ENCODE peak calls at places on chromosome 14, in four cellular contexts. F is right atrium auricular region, Z is SJSA1, G is astrocyte. T is an unnamed sample.

GRCh38 chr14:63800083-63800482 is 52.7 kb upstream of the SYNE2 start:
- DNase-seq in F (no peak), Z (no peak), G (no peak), T (no peak)

GRCh38 chr14:88245321-88245720 is 77.7 kb downstream of the KCNK10 start:
- DNase-seq in F (no peak), Z (no peak), G (no peak), T (no peak)

GRCh38 chr14:60488175-60488574 is 2.3 kb upstream of the C14orf39 start:
- DNase-seq in F (no peak), Z (no peak), G (no peak), T (no peak)

GRCh38 chr14:67285876-67286452 is 44.7 kb downstream of the PALS1 start:
- DNase-seq in F (no peak), Z (peak; percentile 21), G (peak; percentile 27), T (no peak)

GRCh38 chr14:65195042-65195719 is 92.9 kb upstream of the MAX start:
- DNase-seq in F (no peak), Z (no peak), G (no peak), T (no peak)

GRCh38 chr14:68027276-68027675 is 207.7 kb downstream of the RAD51B start:
- DNase-seq in F (no peak), Z (no peak), G (peak; percentile 48), T (no peak)

GRCh38 chr14:66476964-66477363 is 9.2 kb upstream of the CCDC196 start:
- DNase-seq in F (no peak), Z (no peak), G (peak; percentile 16), T (no peak)

GRCh38 chr14:55701638-55702037 is 121.6 kb downstream of the KTN1 start:
- DNase-seq in F (no peak), Z (no peak), G (peak; percentile 82), T (no peak)

GRCh38 chr14:33933386-33933934 is 17.4 kb downstream of the EGLN3 start:
- DNase-seq in F (no peak), Z (no peak), G (no peak), T (no peak)

GRCh38 chr14:74552623-74553022 is 59.1 kb downstream of the ISCA2 start:
- DNase-seq in F (peak; percentile 84), Z (no peak), G (no peak), T (peak; percentile 89)

GRCh38 chr14:105085766-105086165 is 20.5 kb upstream of the GPR132 start:
- DNase-seq in F (no peak), Z (no peak), G (no peak), T (no peak)

GRCh38 chr14:74735113-74735512 is 22.2 kb downstream of the FCF1 start:
- DNase-seq in F (no peak), Z (no peak), G (no peak), T (no peak)

GRCh38 chr14:88251650-88252049 is 71.4 kb downstream of the KCNK10 start:
- DNase-seq in F (no peak), Z (no peak), G (no peak), T (no peak)

GRCh38 chr14:28412076-28412475 is 354.5 kb upstream of the FOXG1 start:
- DNase-seq in F (no peak), Z (no peak), G (no peak), T (no peak)

GRCh38 chr14:22871962-22872832 is 657 bp downstream of the LRP10 start:
- DNase-seq in F (peak; percentile 91), Z (peak; percentile 75), G (peak; percentile 78), T (peak; percentile 75)

GRCh38 chr14:71006200-71006563 is 98.9 kb downstream of the PCNX1 start:
- DNase-seq in F (no peak), Z (no peak), G (peak; percentile 20), T (no peak)

GRCh38 chr14:38553586-38553985 is 297.7 kb upstream of the CLEC14A start:
- DNase-seq in F (no peak), Z (no peak), G (peak; percentile 88), T (no peak)

GRCh38 chr14:33556382-33557121 is 394.3 kb downstream of the EGLN3 start:
- DNase-seq in F (no peak), Z (no peak), G (peak; percentile 52), T (no peak)

GRCh38 chr14:74951443-74952194 is 3.8 kb downstream of the PGF start:
- DNase-seq in F (no peak), Z (no peak), G (no peak), T (no peak)

GRCh38 chr14:57287745-57288144 is 19.0 kb downstream of the AP5M1 start:
- DNase-seq in F (no peak), Z (no peak), G (no peak), T (no peak)

GRCh38 chr14:104684449-104684821 is 5.0 kb upstream of the INF2 start:
- DNase-seq in F (no peak), Z (no peak), G (no peak), T (no peak)

GRCh38 chr14:65720171-65720570 is 307.6 kb downstream of the FUT8 start:
- DNase-seq in F (no peak), Z (no peak), G (no peak), T (no peak)

GRCh38 chr14:69671365-69672050 is 60.1 kb downstream of the SUSD6 start:
- DNase-seq in F (no peak), Z (no peak), G (no peak), T (no peak)

GRCh38 chr14:69615471-69616407 is 4.3 kb downstream of the SUSD6 start:
- DNase-seq in F (peak; percentile 77), Z (peak; percentile 59), G (peak; percentile 78), T (no peak)

GRCh38 chr14:65949711-65950516 is 536.3 kb upstream of the CCDC196 start:
- DNase-seq in F (no peak), Z (no peak), G (peak; percentile 48), T (peak; percentile 65)

GRCh38 chr14:96631621-96632362 is 129.6 kb downstream of the PAPOLA start:
- DNase-seq in F (peak; percentile 50), Z (no peak), G (no peak), T (no peak)

GRCh38 chr14:55739967-55740707 is 160.1 kb downstream of the KTN1 start:
- DNase-seq in F (no peak), Z (no peak), G (no peak), T (no peak)

GRCh38 chr14:32298346-32298745 is 30.8 kb upstream of the AKAP6 start:
- DNase-seq in F (no peak), Z (no peak), G (no peak), T (no peak)

GRCh38 chr14:101577221-101577909 is 16.1 kb downstream of the DIO3 start:
- DNase-seq in F (no peak), Z (no peak), G (no peak), T (no peak)

GRCh38 chr14:39873793-39874192 is 441.6 kb upstream of the FBXO33 start:
- DNase-seq in F (no peak), Z (no peak), G (no peak), T (no peak)

GRCh38 chr14:92994942-92995341 is 72.0 kb downstream of the CHGA start:
- DNase-seq in F (no peak), Z (no peak), G (no peak), T (peak; percentile 49)

GRCh38 chr14:48937796-48938195 is 648.4 kb downstream of the RPS29 start:
- DNase-seq in F (no peak), Z (no peak), G (peak; percentile 64), T (no peak)

GRCh38 chr14:55965851-55966250 is 152.4 kb upstream of the PELI2 start:
- DNase-seq in F (no peak), Z (no peak), G (peak; percentile 87), T (no peak)

GRCh38 chr14:58151701-58152568 is at the start of gene ARMH4:
- DNase-seq in F (peak; percentile 81), Z (peak; percentile 46), G (peak; percentile 73), T (peak; percentile 96)

GRCh38 chr14:47278233-47278842 is 397.1 kb downstream of the MDGA2 start:
- DNase-seq in F (no peak), Z (no peak), G (peak; percentile 8), T (no peak)

DNA sequence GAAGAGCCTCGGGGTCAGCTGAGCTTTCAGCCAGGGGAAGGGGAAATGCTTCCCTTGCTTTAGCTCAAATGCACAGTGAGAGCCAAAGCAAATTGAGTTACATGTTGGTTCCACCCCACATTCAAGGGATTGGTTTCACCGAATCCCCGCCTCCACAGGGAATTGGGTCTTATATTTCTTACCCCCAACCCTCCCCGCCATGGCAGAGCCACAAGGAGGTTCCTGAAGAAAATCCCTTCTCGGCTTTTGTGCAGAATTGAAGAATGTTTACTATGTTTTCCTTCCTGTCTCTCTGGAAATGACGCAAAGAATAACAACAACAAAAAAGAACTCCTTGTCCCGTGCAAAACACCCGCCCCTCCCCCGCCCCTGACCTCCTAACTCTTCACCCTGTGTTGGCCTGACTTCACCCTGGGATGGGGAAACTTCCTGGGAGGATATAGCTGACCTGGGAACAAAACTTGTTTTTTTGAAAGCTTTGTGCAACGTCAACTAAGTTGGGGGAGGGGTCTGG is 21.9 kb upstream of the CIPC start:
- DNase-seq in F (peak; percentile 95), Z (no peak), G (no peak), T (peak; percentile 92)
- H3K27ac ChIP-seq in F (peak overlapping the region; percentile 90), Z (no peak overlapping the region), G (no peak overlapping the region), T (peak overlapping the region; percentile 94)

DNA sequence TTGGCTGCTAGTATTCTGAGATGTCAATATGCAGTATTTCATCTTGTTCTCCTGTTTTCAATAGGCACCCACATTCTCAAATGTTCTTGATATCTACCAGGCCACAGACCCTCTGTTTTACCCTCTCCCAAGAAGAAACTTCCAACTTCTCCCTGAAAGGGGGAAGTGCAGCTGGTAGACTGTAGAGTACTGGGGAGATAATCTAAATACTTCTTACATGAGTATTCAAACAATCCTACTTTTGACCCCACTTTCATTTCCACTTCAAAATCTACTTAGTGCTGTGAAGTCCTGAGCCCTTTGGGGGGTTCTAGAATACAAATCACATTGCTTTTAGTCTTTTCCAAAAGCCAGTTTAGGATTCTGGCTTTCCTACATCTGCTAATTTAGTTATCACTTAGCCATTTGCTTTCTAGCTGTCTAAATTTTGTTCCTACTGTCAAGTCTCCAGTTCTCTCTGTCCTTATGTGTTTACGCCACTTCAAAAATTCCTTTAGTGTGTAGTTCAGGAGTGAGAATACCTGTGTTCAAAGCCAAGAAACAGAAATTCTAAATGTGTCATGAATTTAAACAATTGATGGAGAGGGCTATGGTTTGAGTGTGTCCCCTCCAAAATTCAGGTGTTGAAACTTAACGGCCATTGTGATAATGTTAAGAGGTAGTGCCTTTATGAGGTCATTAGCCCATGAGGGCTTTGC is 11.2 kb upstream of the CATSPERB start:
- DNase-seq in F (no peak), Z (no peak), G (no peak), T (no peak)
- H3K27ac ChIP-seq in F (no peak overlapping the region), Z (no peak overlapping the region), G (no peak overlapping the region), T (no peak overlapping the region)

GRCh38 chr14:49997991-49998390 is 105.1 kb downstream of the ARF6 start:
- DNase-seq in F (no peak), Z (no peak), G (no peak), T (no peak)
- H3K27ac ChIP-seq in F (no peak overlapping the region), Z (no peak overlapping the region), G (no peak overlapping the region), T (no peak overlapping the region)

DNA sequence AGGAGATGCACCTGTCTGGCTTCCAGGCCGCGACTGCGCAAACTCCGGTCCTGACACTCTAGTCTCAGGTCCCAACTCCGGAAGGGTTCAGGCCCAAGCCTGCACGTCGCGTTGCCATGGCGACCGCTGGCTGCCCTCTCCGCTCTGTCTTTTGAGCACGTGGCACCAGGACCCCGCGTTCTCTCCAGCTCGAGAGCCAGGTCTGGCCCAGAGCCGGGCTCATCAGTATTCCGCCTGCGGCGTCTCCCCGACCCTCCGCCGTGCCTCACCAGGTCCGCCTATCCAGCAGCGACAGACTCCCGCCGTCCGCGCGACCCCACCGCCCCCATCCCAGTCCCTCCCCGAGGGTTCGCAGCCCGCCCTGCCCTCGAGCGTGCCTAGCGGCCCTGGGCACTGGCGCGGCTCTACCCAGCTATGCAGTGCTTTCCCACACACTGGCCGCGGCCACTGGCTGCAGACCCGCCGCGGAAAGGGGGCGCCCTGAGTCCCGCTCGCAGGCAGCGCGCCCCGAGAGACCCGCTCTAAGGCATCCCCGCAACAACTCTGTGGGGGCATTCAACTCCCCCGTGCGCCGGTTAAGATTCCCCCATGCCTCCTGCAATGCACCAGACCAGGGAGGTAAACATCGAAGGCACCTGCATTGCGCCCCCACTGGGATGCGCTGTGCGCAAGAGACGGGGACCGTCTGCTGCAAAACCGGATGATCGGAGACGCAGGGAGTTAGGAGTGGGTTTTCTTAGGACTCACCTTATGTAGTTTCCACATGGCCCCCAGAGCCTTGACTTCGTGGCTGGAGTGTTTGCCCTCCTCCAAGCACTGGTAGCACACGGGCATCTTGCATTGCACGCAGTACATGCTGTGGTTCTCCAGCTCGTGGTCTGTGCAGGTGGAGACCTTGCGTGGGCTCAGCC is 1.3 kb downstream of the TRIM9 start:
- DNase-seq in F (no peak), Z (no peak), G (no peak), T (peak; percentile 66)
- H3K27ac ChIP-seq in F (no peak overlapping the region), Z (no peak overlapping the region), G (no peak overlapping the region), T (no peak overlapping the region)

T was measured in right cardiac atrium.